ENCODE peak calls at places on chromosomes 16 and 17, in four cellular contexts. One of them, this sample, is unnamed. For H3K4me1, the result is how much of the 10 kb centered on the place peaks cover.

GRCh38 chr17:40097931-40098845 is 2.2 kb downstream of the NR1D1 start:
- DNase-seq in OCI-LY7: no peak
- DNase-seq in colonic mucosa: peak
- DNase-seq in IMR-90: no peak
- DNase-seq in this sample: peak

GRCh38 chr17:41625602-41626001 is 1.2 kb upstream of the KRT17 start:
- DNase-seq in OCI-LY7: no peak
- DNase-seq in colonic mucosa: no peak
- DNase-seq in IMR-90: no peak
- DNase-seq in this sample: peak

GRCh38 chr16:1108299-1109252 is 12.5 kb upstream of the C1QTNF8 start:
- DNase-seq in OCI-LY7: no peak
- DNase-seq in colonic mucosa: no peak
- DNase-seq in IMR-90: peak
- DNase-seq in this sample: no peak

GRCh38 chr16:49952386-49952785 is 72.6 kb upstream of the CNEP1R1 start:
- DNase-seq in OCI-LY7: no peak
- DNase-seq in colonic mucosa: no peak
- DNase-seq in IMR-90: no peak
- DNase-seq in this sample: no peak

GRCh38 chr16:15874745-15875314 is 13.6 kb downstream of the CEP20 start:
- DNase-seq in OCI-LY7: peak
- DNase-seq in colonic mucosa: peak
- DNase-seq in IMR-90: peak
- DNase-seq in this sample: no peak

GRCh38 chr17:39772987-39773664 is 35.4 kb downstream of the GRB7 start:
- DNase-seq in OCI-LY7: no peak
- DNase-seq in colonic mucosa: no peak
- DNase-seq in IMR-90: no peak
- DNase-seq in this sample: no peak

GRCh38 chr16:1537138-1537577 is 3.7 kb downstream of the TMEM204 start:
- DNase-seq in OCI-LY7: no peak
- DNase-seq in colonic mucosa: no peak
- DNase-seq in IMR-90: no peak
- DNase-seq in this sample: peak

GRCh38 chr16:12362482-12363458 is 386.2 kb downstream of the SNX29 start:
- DNase-seq in OCI-LY7: no peak
- DNase-seq in colonic mucosa: peak
- DNase-seq in IMR-90: peak
- DNase-seq in this sample: no peak

GRCh38 chr16:89383095-89384003 is 107.0 kb downstream of the ANKRD11 start:
- DNase-seq in OCI-LY7: no peak
- DNase-seq in colonic mucosa: peak
- DNase-seq in IMR-90: peak
- DNase-seq in this sample: peak

GRCh38 chr16:30051518-30051917 is 14.0 kb upstream of the ALDOA start:
- DNase-seq in OCI-LY7: no peak
- DNase-seq in colonic mucosa: no peak
- DNase-seq in IMR-90: peak
- DNase-seq in this sample: no peak

GRCh38 chr16:19524356-19524865 is 669 bp downstream of the CCP110 start:
- DNase-seq in OCI-LY7: peak
- DNase-seq in colonic mucosa: no peak
- DNase-seq in IMR-90: no peak
- DNase-seq in this sample: no peak

DNA sequence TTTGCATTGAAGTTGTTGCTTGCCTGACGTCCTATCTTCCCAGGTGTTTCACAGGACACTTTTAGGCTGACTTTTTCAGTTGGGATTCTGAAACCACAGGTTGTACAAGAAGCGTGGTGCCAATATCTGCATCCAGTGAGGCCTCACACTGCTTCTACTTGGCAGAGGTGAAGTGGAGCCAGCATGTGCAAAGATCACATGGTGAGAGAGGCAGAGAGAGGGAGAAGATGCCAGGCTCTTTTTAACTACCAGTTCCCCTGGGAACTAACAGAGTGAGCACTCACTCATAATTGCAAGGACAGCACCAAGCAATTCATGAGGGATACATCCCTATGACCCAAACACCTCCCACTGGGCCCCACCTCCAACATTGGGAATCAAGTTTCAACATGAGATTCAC is 5.8 kb upstream of the ABCA6 start:
- DNase-seq in OCI-LY7: no peak
- DNase-seq in colonic mucosa: no peak
- DNase-seq in IMR-90: no peak
- DNase-seq in this sample: no peak
- H3K4me1 ChIP-seq in OCI-LY7: under half
- H3K4me1 ChIP-seq in colonic mucosa: under half
- H3K4me1 ChIP-seq in IMR-90: under half
- H3K4me1 ChIP-seq in this sample: under half

GRCh38 chr16:68802190-68802589 is 41.1 kb upstream of the TANGO6 start:
- DNase-seq in OCI-LY7: no peak
- DNase-seq in colonic mucosa: no peak
- DNase-seq in IMR-90: peak
- DNase-seq in this sample: no peak
- H3K27ac ChIP-seq in OCI-LY7: no peak
- H3K27ac ChIP-seq in colonic mucosa: no peak
- H3K27ac ChIP-seq in IMR-90: no peak
- H3K27ac ChIP-seq in this sample: no peak

GRCh38 chr17:49965522-49965905 is 3.5 kb upstream of the DLX4 start:
- DNase-seq in OCI-LY7: no peak
- DNase-seq in colonic mucosa: no peak
- DNase-seq in IMR-90: no peak
- DNase-seq in this sample: no peak
- H3K4me3 ChIP-seq in OCI-LY7: no peak
- H3K4me3 ChIP-seq in colonic mucosa: no peak
- H3K4me3 ChIP-seq in IMR-90: no peak
- H3K4me3 ChIP-seq in this sample: no peak

GRCh38 chr17:50635720-50636144 is 1.1 kb downstream of the ABCC3 start:
- DNase-seq in OCI-LY7: no peak
- DNase-seq in colonic mucosa: no peak
- DNase-seq in IMR-90: no peak
- DNase-seq in this sample: no peak
- H3K4me1 ChIP-seq in OCI-LY7: under half
- H3K4me1 ChIP-seq in colonic mucosa: under half
- H3K4me1 ChIP-seq in IMR-90: under half
- H3K4me1 ChIP-seq in this sample: under half

DNA sequence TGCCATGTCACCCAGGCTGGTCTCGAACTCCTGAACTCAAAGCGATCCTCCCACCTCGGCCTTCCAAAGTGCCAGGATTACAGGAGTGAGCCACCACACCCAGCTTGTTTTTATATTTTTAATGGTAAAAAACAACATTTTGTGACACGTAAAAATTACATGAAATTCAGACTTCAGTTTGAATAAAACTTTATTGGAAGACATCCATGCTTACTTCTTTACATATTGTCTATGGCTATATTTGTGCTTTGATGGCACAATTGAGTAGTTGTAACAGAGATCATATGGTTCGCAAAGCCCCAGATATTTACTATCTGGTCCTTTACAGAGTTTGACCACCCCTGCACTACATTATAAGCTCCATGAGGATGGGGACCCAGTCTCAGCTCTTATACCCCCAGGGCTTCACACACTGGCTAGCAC is 1.8 kb upstream of the FDXR start:
- DNase-seq in OCI-LY7: no peak
- DNase-seq in colonic mucosa: no peak
- DNase-seq in IMR-90: no peak
- DNase-seq in this sample: no peak
- H3K27ac ChIP-seq in OCI-LY7: no peak
- H3K27ac ChIP-seq in colonic mucosa: no peak
- H3K27ac ChIP-seq in IMR-90: no peak
- H3K27ac ChIP-seq in this sample: no peak

GRCh38 chr17:58246104-58246740 is 7.8 kb downstream of the LPO start:
- DNase-seq in OCI-LY7: no peak
- DNase-seq in colonic mucosa: no peak
- DNase-seq in IMR-90: no peak
- DNase-seq in this sample: no peak

GRCh38 chr17:58247511-58248363 is 9.4 kb downstream of the LPO start:
- DNase-seq in OCI-LY7: no peak
- DNase-seq in colonic mucosa: no peak
- DNase-seq in IMR-90: no peak
- DNase-seq in this sample: no peak

GRCh38 chr17:58250344-58251011 is 12.1 kb downstream of the LPO start:
- DNase-seq in OCI-LY7: no peak
- DNase-seq in colonic mucosa: no peak
- DNase-seq in IMR-90: no peak
- DNase-seq in this sample: no peak

GRCh38 chr17:58249270-58250133 is 11.1 kb downstream of the LPO start:
- DNase-seq in OCI-LY7: peak
- DNase-seq in colonic mucosa: peak
- DNase-seq in IMR-90: peak
- DNase-seq in this sample: peak

DNA sequence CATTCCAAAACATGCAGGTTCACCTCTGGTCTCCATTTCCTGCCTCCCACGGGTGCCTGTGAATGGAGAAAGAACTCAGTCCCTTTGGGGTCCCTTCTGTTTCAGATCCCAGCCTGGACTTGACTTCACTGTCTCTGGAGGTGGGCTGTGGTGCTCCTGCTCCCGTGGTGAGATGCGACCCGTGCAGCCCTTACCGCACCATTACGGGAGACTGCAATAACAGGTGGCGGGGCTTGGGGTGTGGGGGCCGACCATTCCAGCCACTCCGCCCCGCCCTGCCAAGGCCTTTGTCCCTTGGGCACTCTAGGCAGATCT is 10.5 kb downstream of the LPO start:
- DNase-seq in OCI-LY7: no peak
- DNase-seq in colonic mucosa: no peak
- DNase-seq in IMR-90: no peak
- DNase-seq in this sample: no peak
- H3K4me3 ChIP-seq in OCI-LY7: no peak
- H3K4me3 ChIP-seq in colonic mucosa: peak
- H3K4me3 ChIP-seq in IMR-90: peak
- H3K4me3 ChIP-seq in this sample: peak

GRCh38 chr16:79843145-79843544 is 242.6 kb upstream of the MAF start:
- DNase-seq in OCI-LY7: no peak
- DNase-seq in colonic mucosa: no peak
- DNase-seq in IMR-90: no peak
- DNase-seq in this sample: no peak
- H3K4me1 ChIP-seq in OCI-LY7: under half
- H3K4me1 ChIP-seq in colonic mucosa: under half
- H3K4me1 ChIP-seq in IMR-90: under half
- H3K4me1 ChIP-seq in this sample: under half

DNA sequence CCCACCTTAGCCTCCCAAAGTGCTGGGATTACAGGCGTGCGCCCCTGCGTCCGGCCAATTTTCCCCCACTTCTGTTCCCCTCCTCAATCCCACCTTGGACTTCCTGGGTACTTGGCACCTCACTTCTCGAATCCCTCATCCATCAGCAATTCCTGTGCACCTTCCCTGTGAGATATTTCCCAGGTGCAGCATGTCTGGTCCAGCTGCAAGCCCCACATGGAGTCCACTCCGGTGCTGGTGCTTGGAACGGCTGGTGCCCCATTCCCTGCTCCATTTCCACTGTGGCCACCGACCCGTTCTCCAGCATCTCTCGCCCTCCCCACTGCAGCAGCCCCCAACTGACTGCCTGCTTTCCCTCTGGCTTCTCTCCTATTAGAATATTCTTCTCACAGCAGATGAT is 35.3 kb downstream of the NOL11 start:
- DNase-seq in OCI-LY7: no peak
- DNase-seq in colonic mucosa: no peak
- DNase-seq in IMR-90: no peak
- DNase-seq in this sample: no peak
- H3K27ac ChIP-seq in OCI-LY7: no peak
- H3K27ac ChIP-seq in colonic mucosa: no peak
- H3K27ac ChIP-seq in IMR-90: no peak
- H3K27ac ChIP-seq in this sample: no peak

GRCh38 chr17:59786536-59787319 is 79.3 kb downstream of the VMP1 start:
- DNase-seq in OCI-LY7: peak
- DNase-seq in colonic mucosa: peak
- DNase-seq in IMR-90: peak
- DNase-seq in this sample: no peak
- H3K4me3 ChIP-seq in OCI-LY7: peak
- H3K4me3 ChIP-seq in colonic mucosa: no peak
- H3K4me3 ChIP-seq in IMR-90: peak
- H3K4me3 ChIP-seq in this sample: peak